ENCODE peak calls at places on chromosomes 16 and 17, in ten cellular contexts. One of them, this sample, is unnamed.

GRCh38 chr17:50196826-50197225 is 4.6 kb downstream of the COL1A1 start:
- DNase-seq in CD8-positive, alpha-beta T cell: no peak
- DNase-seq in psoas muscle: peak
- DNase-seq in breast epithelium: no peak
- DNase-seq in A549: no peak
- DNase-seq in uterus: no peak
- DNase-seq in IMR-90: peak
- DNase-seq in heart left ventricle: no peak
- DNase-seq in PC-3: no peak
- DNase-seq in ascending aorta: no peak
- DNase-seq in this sample: no peak

GRCh38 chr16:50862818-50863672 is 121.2 kb downstream of the CYLD start:
- DNase-seq in psoas muscle: no peak
- DNase-seq in ascending aorta: no peak
- DNase-seq in A549: no peak
- DNase-seq in CD8-positive, alpha-beta T cell: no peak
- DNase-seq in heart left ventricle: no peak
- DNase-seq in breast epithelium: no peak
- DNase-seq in uterus: no peak
- DNase-seq in PC-3: no peak
- DNase-seq in IMR-90: no peak
- DNase-seq in this sample: peak

GRCh38 chr16:9258423-9259051 is 167.1 kb downstream of the HAPSTR1 start:
- DNase-seq in uterus: no peak
- DNase-seq in PC-3: peak
- DNase-seq in CD8-positive, alpha-beta T cell: peak
- DNase-seq in ascending aorta: no peak
- DNase-seq in IMR-90: peak
- DNase-seq in A549: peak
- DNase-seq in psoas muscle: peak
- DNase-seq in heart left ventricle: peak
- DNase-seq in breast epithelium: no peak
- DNase-seq in this sample: no peak

GRCh38 chr17:56595831-56596740 is 2.6 kb downstream of the NOG start:
- DNase-seq in psoas muscle: no peak
- DNase-seq in A549: no peak
- DNase-seq in ascending aorta: no peak
- DNase-seq in IMR-90: peak
- DNase-seq in heart left ventricle: no peak
- DNase-seq in CD8-positive, alpha-beta T cell: peak
- DNase-seq in PC-3: peak
- DNase-seq in uterus: no peak
- DNase-seq in breast epithelium: no peak
- DNase-seq in this sample: no peak

GRCh38 chr16:48201515-48202201 is 42.4 kb upstream of the LONP2 start:
- DNase-seq in psoas muscle: no peak
- DNase-seq in CD8-positive, alpha-beta T cell: no peak
- DNase-seq in uterus: no peak
- DNase-seq in PC-3: no peak
- DNase-seq in breast epithelium: no peak
- DNase-seq in ascending aorta: no peak
- DNase-seq in heart left ventricle: no peak
- DNase-seq in A549: no peak
- DNase-seq in IMR-90: no peak
- DNase-seq in this sample: no peak

GRCh38 chr17:80738406-80738805 is 193.8 kb downstream of the RPTOR start:
- DNase-seq in ascending aorta: no peak
- DNase-seq in IMR-90: no peak
- DNase-seq in breast epithelium: no peak
- DNase-seq in CD8-positive, alpha-beta T cell: no peak
- DNase-seq in psoas muscle: no peak
- DNase-seq in uterus: no peak
- DNase-seq in PC-3: no peak
- DNase-seq in heart left ventricle: no peak
- DNase-seq in A549: no peak
- DNase-seq in this sample: no peak

GRCh38 chr17:75876938-75877751 is 1.2 kb downstream of the TRIM47 start:
- DNase-seq in psoas muscle: peak
- DNase-seq in IMR-90: peak
- DNase-seq in PC-3: peak
- DNase-seq in A549: peak
- DNase-seq in uterus: peak
- DNase-seq in CD8-positive, alpha-beta T cell: no peak
- DNase-seq in breast epithelium: peak
- DNase-seq in heart left ventricle: peak
- DNase-seq in ascending aorta: peak
- DNase-seq in this sample: peak

GRCh38 chr17:61770752-61771533 is 92.4 kb downstream of the BRIP1 start:
- DNase-seq in heart left ventricle: no peak
- DNase-seq in IMR-90: peak
- DNase-seq in PC-3: no peak
- DNase-seq in A549: no peak
- DNase-seq in breast epithelium: no peak
- DNase-seq in uterus: no peak
- DNase-seq in ascending aorta: no peak
- DNase-seq in psoas muscle: no peak
- DNase-seq in CD8-positive, alpha-beta T cell: no peak
- DNase-seq in this sample: no peak

GRCh38 chr17:41404024-41404651 is 6.7 kb upstream of the KRT31 start:
- DNase-seq in heart left ventricle: no peak
- DNase-seq in CD8-positive, alpha-beta T cell: no peak
- DNase-seq in psoas muscle: no peak
- DNase-seq in IMR-90: peak
- DNase-seq in PC-3: peak
- DNase-seq in breast epithelium: no peak
- DNase-seq in ascending aorta: no peak
- DNase-seq in uterus: no peak
- DNase-seq in A549: peak
- DNase-seq in this sample: no peak

GRCh38 chr16:85157813-85158701 is 45.8 kb upstream of the CIBAR2 start:
- DNase-seq in A549: no peak
- DNase-seq in uterus: no peak
- DNase-seq in breast epithelium: no peak
- DNase-seq in heart left ventricle: no peak
- DNase-seq in CD8-positive, alpha-beta T cell: peak
- DNase-seq in psoas muscle: no peak
- DNase-seq in ascending aorta: no peak
- DNase-seq in PC-3: no peak
- DNase-seq in IMR-90: no peak
- DNase-seq in this sample: no peak

GRCh38 chr16:90044111-90044551 is 24.9 kb upstream of the DBNDD1 start:
- DNase-seq in breast epithelium: peak
- DNase-seq in ascending aorta: no peak
- DNase-seq in PC-3: peak
- DNase-seq in CD8-positive, alpha-beta T cell: no peak
- DNase-seq in A549: peak
- DNase-seq in IMR-90: no peak
- DNase-seq in uterus: no peak
- DNase-seq in heart left ventricle: no peak
- DNase-seq in psoas muscle: no peak
- DNase-seq in this sample: no peak

GRCh38 chr16:2963074-2963610 is 933 bp upstream of the KREMEN2 start:
- DNase-seq in CD8-positive, alpha-beta T cell: no peak
- DNase-seq in A549: no peak
- DNase-seq in heart left ventricle: no peak
- DNase-seq in ascending aorta: no peak
- DNase-seq in breast epithelium: no peak
- DNase-seq in IMR-90: no peak
- DNase-seq in uterus: no peak
- DNase-seq in PC-3: no peak
- DNase-seq in psoas muscle: no peak
- DNase-seq in this sample: no peak

GRCh38 chr17:75550139-75550465 is 24.6 kb downstream of the LLGL2 start:
- DNase-seq in heart left ventricle: no peak
- DNase-seq in A549: no peak
- DNase-seq in PC-3: no peak
- DNase-seq in IMR-90: no peak
- DNase-seq in psoas muscle: no peak
- DNase-seq in breast epithelium: no peak
- DNase-seq in CD8-positive, alpha-beta T cell: no peak
- DNase-seq in ascending aorta: no peak
- DNase-seq in uterus: no peak
- DNase-seq in this sample: no peak

GRCh38 chr16:7317982-7318381 is 14.7 kb upstream of the RBFOX1 start:
- DNase-seq in ascending aorta: no peak
- DNase-seq in heart left ventricle: no peak
- DNase-seq in psoas muscle: no peak
- DNase-seq in PC-3: no peak
- DNase-seq in CD8-positive, alpha-beta T cell: no peak
- DNase-seq in uterus: no peak
- DNase-seq in A549: no peak
- DNase-seq in IMR-90: no peak
- DNase-seq in breast epithelium: no peak
- DNase-seq in this sample: no peak
- H3K4me3 ChIP-seq in ascending aorta: no peak
- H3K4me3 ChIP-seq in heart left ventricle: no peak
- H3K4me3 ChIP-seq in psoas muscle: no peak
- H3K4me3 ChIP-seq in PC-3: no peak
- H3K4me3 ChIP-seq in CD8-positive, alpha-beta T cell: no peak
- H3K4me3 ChIP-seq in uterus: no peak
- H3K4me3 ChIP-seq in A549: no peak
- H3K4me3 ChIP-seq in IMR-90: no peak
- H3K4me3 ChIP-seq in breast epithelium: no peak
- H3K4me3 ChIP-seq in this sample: no peak

DNA sequence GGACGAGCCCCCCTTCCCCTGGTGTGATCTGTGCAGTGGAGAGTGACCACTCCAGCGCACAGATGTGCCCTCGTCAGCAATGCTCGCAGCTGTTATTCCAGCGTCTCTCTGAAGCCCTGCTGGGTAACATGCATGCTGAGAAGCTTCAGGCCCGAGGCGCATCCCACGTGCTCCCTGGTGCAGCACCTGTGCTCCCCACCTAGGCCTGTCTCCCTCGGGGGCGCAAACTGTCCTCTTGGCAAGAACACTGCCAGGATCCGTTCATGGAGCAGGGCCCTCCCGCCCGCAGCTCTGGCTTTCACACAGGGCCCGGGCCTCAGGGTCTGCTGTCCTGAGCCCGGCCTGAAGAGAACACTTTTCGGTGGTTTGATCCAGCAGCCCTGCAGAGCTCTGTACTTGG is 13.0 kb downstream of the TMEM204 start:
- DNase-seq in PC-3: no peak
- DNase-seq in CD8-positive, alpha-beta T cell: no peak
- DNase-seq in A549: no peak
- DNase-seq in breast epithelium: no peak
- DNase-seq in IMR-90: no peak
- DNase-seq in ascending aorta: no peak
- DNase-seq in heart left ventricle: no peak
- DNase-seq in psoas muscle: no peak
- DNase-seq in uterus: no peak
- DNase-seq in this sample: no peak
- TF ChIP-seq CTCF in PC-3: no peak
- TF ChIP-seq CTCF in CD8-positive, alpha-beta T cell: no peak
- TF ChIP-seq CTCF in A549: no peak
- TF ChIP-seq CTCF in breast epithelium: no peak
- TF ChIP-seq CTCF in IMR-90: no peak
- TF ChIP-seq CTCF in ascending aorta: no peak
- TF ChIP-seq CTCF in heart left ventricle: no peak
- TF ChIP-seq CTCF in psoas muscle: no peak
- TF ChIP-seq CTCF in uterus: no peak
- TF ChIP-seq CTCF in this sample: no peak

DNA sequence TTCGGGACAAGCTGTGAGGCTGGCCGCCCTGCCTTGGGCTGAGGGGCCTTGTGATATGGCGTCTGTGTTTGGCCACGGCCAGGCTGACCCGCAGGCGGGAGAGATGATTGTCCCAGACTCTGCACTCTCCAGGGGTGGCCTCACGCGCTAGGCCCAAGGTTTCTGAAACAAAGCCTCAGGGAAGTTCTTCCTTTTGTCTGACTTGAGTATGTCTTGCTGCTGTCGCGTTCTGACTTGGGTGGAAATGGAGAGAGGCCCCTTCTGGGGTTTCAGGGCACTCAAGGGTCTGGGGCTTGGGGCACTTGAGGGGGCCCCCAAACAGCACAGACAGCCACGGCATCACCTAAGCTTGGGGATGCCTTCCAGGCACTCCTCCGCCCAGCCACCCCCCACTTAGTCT is 3.8 kb upstream of the METRN start:
- DNase-seq in CD8-positive, alpha-beta T cell: no peak
- DNase-seq in uterus: no peak
- DNase-seq in IMR-90: no peak
- DNase-seq in breast epithelium: no peak
- DNase-seq in psoas muscle: no peak
- DNase-seq in A549: no peak
- DNase-seq in PC-3: no peak
- DNase-seq in heart left ventricle: no peak
- DNase-seq in ascending aorta: no peak
- DNase-seq in this sample: no peak
- H3K27ac ChIP-seq in CD8-positive, alpha-beta T cell: no peak
- H3K27ac ChIP-seq in uterus: no peak
- H3K27ac ChIP-seq in IMR-90: no peak
- H3K27ac ChIP-seq in breast epithelium: no peak
- H3K27ac ChIP-seq in psoas muscle: no peak
- H3K27ac ChIP-seq in A549: peak
- H3K27ac ChIP-seq in PC-3: no peak
- H3K27ac ChIP-seq in heart left ventricle: no peak
- H3K27ac ChIP-seq in ascending aorta: no peak
- H3K27ac ChIP-seq in this sample: no peak

GRCh38 chr16:30428055-30428454 is 1.8 kb downstream of the DCTPP1 start:
- DNase-seq in PC-3: no peak
- DNase-seq in psoas muscle: no peak
- DNase-seq in IMR-90: no peak
- DNase-seq in CD8-positive, alpha-beta T cell: no peak
- DNase-seq in A549: no peak
- DNase-seq in breast epithelium: no peak
- DNase-seq in heart left ventricle: no peak
- DNase-seq in uterus: no peak
- DNase-seq in ascending aorta: no peak
- DNase-seq in this sample: no peak
- H3K4me3 ChIP-seq in PC-3: peak
- H3K4me3 ChIP-seq in psoas muscle: no peak
- H3K4me3 ChIP-seq in IMR-90: no peak
- H3K4me3 ChIP-seq in CD8-positive, alpha-beta T cell: no peak
- H3K4me3 ChIP-seq in A549: no peak
- H3K4me3 ChIP-seq in breast epithelium: no peak
- H3K4me3 ChIP-seq in heart left ventricle: no peak
- H3K4me3 ChIP-seq in uterus: no peak
- H3K4me3 ChIP-seq in ascending aorta: no peak
- H3K4me3 ChIP-seq in this sample: no peak

GRCh38 chr17:44345497-44346026 is 460 bp downstream of the GRN start:
- DNase-seq in heart left ventricle: peak
- DNase-seq in PC-3: peak
- DNase-seq in IMR-90: peak
- DNase-seq in ascending aorta: no peak
- DNase-seq in breast epithelium: no peak
- DNase-seq in uterus: peak
- DNase-seq in psoas muscle: no peak
- DNase-seq in A549: peak
- DNase-seq in CD8-positive, alpha-beta T cell: peak
- DNase-seq in this sample: no peak
- TF ChIP-seq CTCF in heart left ventricle: peak
- TF ChIP-seq CTCF in PC-3: peak
- TF ChIP-seq CTCF in IMR-90: peak
- TF ChIP-seq CTCF in ascending aorta: peak
- TF ChIP-seq CTCF in breast epithelium: peak
- TF ChIP-seq CTCF in uterus: peak
- TF ChIP-seq CTCF in psoas muscle: peak
- TF ChIP-seq CTCF in A549: peak
- TF ChIP-seq CTCF in CD8-positive, alpha-beta T cell: peak
- TF ChIP-seq CTCF in this sample: no peak

GRCh38 chr16:660132-660458 is 7.8 kb upstream of the RHOT2 start:
- DNase-seq in psoas muscle: no peak
- DNase-seq in PC-3: no peak
- DNase-seq in breast epithelium: no peak
- DNase-seq in IMR-90: no peak
- DNase-seq in uterus: no peak
- DNase-seq in ascending aorta: no peak
- DNase-seq in heart left ventricle: no peak
- DNase-seq in A549: no peak
- DNase-seq in CD8-positive, alpha-beta T cell: no peak
- DNase-seq in this sample: no peak
- H3K27ac ChIP-seq in psoas muscle: peak
- H3K27ac ChIP-seq in PC-3: no peak
- H3K27ac ChIP-seq in breast epithelium: peak
- H3K27ac ChIP-seq in IMR-90: no peak
- H3K27ac ChIP-seq in uterus: peak
- H3K27ac ChIP-seq in ascending aorta: peak
- H3K27ac ChIP-seq in heart left ventricle: peak
- H3K27ac ChIP-seq in A549: peak
- H3K27ac ChIP-seq in CD8-positive, alpha-beta T cell: no peak
- H3K27ac ChIP-seq in this sample: peak